ENCODE peak calls at places on chromosomes 6 and 20, in six cellular contexts. A, I, N, T, L and J are unnamed samples.

GRCh38 chr6:71977860-71978259 is 91.5 kb downstream of the RIMS1 start:
- DNase-seq in A (no peak), I (no peak), N (no peak), T (no peak), L (no peak), J (no peak)

GRCh38 chr20:56360899-56361199 is 2.1 kb downstream of the FAM210B start:
- DNase-seq in A (no peak), I (no peak), N (no peak), T (no peak), L (no peak), J (no peak)

GRCh38 chr6:47766445-47766844 is 15.4 kb upstream of the OPN5 start:
- DNase-seq in A (no peak), I (no peak), N (no peak), T (no peak), L (no peak), J (no peak)

GRCh38 chr6:124870611-124871201 is 91.5 kb upstream of the RNF217 start:
- DNase-seq in A (no peak), I (no peak), N (no peak), T (no peak), L (no peak), J (no peak)

GRCh38 chr20:52654552-52654951 is 317.6 kb upstream of the TSHZ2 start:
- DNase-seq in A (no peak), I (no peak), N (no peak), T (no peak), L (no peak), J (no peak)

GRCh38 chr6:142648526-142648925 is 296.4 kb downstream of the HIVEP2 start:
- DNase-seq in A (no peak), I (no peak), N (no peak), T (no peak), L (no peak), J (no peak)

GRCh38 chr20:4512891-4513550 is 208.7 kb upstream of the PRND start:
- DNase-seq in A (no peak), I (no peak), N (no peak), T (no peak), L (no peak), J (no peak)

GRCh38 chr6:69696273-69696672 is 100.5 kb downstream of the LMBRD1 start:
- DNase-seq in A (no peak), I (no peak), N (no peak), T (no peak), L (no peak), J (no peak)

GRCh38 chr6:109790131-109790530 is 99.0 kb downstream of the FIG4 start:
- DNase-seq in A (no peak), I (no peak), N (no peak), T (no peak), L (no peak), J (no peak)

GRCh38 chr6:155085582-155086253 is 90.6 kb downstream of the TIAM2 start:
- DNase-seq in A (no peak), I (no peak), N (no peak), T (no peak), L (no peak), J (no peak)

GRCh38 chr20:62704341-62704948 is 4.2 kb upstream of the NTSR1 start:
- DNase-seq in A (no peak), I (no peak), N (no peak), T (no peak), L (peak), J (no peak)

GRCh38 chr6:46583081-46583480 is 69.5 kb downstream of the CYP39A1 start:
- DNase-seq in A (no peak), I (no peak), N (no peak), T (no peak), L (no peak), J (no peak)

GRCh38 chr20:35474504-35474903 is 19.1 kb downstream of the CEP250 start:
- DNase-seq in A (no peak), I (no peak), N (no peak), T (no peak), L (no peak), J (no peak)

GRCh38 chr6:157832250-157832967 is 9.4 kb downstream of the SNX9 start:
- DNase-seq in A (no peak), I (no peak), N (no peak), T (no peak), L (no peak), J (no peak)

GRCh38 chr6:163842467-163842866 is 427.9 kb downstream of the QKI start:
- DNase-seq in A (no peak), I (no peak), N (no peak), T (no peak), L (no peak), J (no peak)

GRCh38 chr6:35080016-35080680 is 61.0 kb downstream of the TCP11 start:
- DNase-seq in A (no peak), I (no peak), N (no peak), T (no peak), L (peak), J (no peak)

GRCh38 chr6:30156262-30156599 is 4.8 kb downstream of the TRIM10 start:
- DNase-seq in A (no peak), I (no peak), N (no peak), T (no peak), L (no peak), J (no peak)

GRCh38 chr20:35792740-35793139 is 20.9 kb downstream of the PHF20 start:
- DNase-seq in A (no peak), I (no peak), N (no peak), T (no peak), L (no peak), J (no peak)

GRCh38 chr6:99446076-99446475 is 21.0 kb upstream of the PNISR start:
- DNase-seq in A (no peak), I (no peak), N (no peak), T (no peak), L (no peak), J (no peak)

GRCh38 chr6:45946887-45947286 is 68.8 kb downstream of the CLIC5 start:
- DNase-seq in A (no peak), I (no peak), N (no peak), T (no peak), L (no peak), J (no peak)

GRCh38 chr6:20875369-20875963 is 341.2 kb downstream of the CDKAL1 start:
- DNase-seq in A (no peak), I (no peak), N (no peak), T (peak), L (no peak), J (no peak)

GRCh38 chr6:106525111-106525884 is 104.0 kb downstream of the RTN4IP1 start:
- DNase-seq in A (no peak), I (no peak), N (no peak), T (no peak), L (no peak), J (no peak)

GRCh38 chr6:125839471-125839870 is 48.7 kb downstream of the NCOA7 start:
- DNase-seq in A (no peak), I (no peak), N (no peak), T (no peak), L (no peak), J (no peak)

DNA sequence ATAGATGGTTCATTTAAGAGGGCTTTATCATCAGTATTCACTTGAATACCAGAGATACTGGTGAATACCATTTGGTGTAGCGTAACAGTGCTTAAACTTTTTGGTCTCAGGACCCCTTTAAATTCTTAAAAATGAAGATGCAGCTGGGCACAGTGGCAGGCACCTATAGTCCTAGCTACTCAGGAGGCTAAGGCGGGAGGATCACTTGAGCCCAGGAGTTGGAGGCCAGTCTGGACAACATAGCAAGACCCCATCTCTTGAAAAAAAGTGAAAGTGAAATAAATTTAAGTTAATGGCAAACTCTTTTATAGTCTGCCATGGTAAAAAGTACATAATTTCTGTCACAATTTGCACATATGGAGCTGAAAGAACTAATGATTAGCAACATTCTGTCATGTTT is 39.3 kb downstream of the VAPB start:
- DNase-seq in A (no peak), I (no peak), N (no peak), T (no peak), L (no peak), J (no peak)
- TF ChIP-seq CTCF in A (no peak), I (no peak), N (no peak), T (no peak), L (no peak), J (no peak)

DNA sequence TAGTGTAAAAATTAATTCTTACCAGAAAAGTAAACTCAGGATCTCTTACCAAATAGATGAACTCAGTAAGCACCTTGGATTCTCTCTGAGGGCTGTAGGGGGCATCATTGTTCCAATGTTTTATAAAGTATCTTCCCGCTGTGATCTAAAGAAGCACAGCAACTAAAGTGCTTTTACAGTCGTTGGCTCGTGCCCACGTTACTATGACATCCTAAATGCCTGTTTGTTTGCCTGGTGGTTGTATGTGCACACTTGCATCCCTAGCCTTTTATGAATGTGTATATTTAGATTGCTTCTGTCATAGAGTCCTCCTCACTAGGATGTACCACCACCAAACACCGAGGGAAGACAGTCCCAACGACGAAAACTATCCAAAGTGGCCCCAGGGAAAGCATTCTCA is 34.5 kb downstream of the SLX4IP start:
- DNase-seq in A (no peak), I (peak), N (no peak), T (peak), L (peak), J (no peak)
- TF ChIP-seq CTCF in A (peak), I (peak), N (peak), T (peak), L (peak), J (peak)

GRCh38 chr20:37333848-37334318 is 12.1 kb upstream of the SRC start:
- DNase-seq in A (no peak), I (no peak), N (no peak), T (no peak), L (no peak), J (no peak)
- TF ChIP-seq CTCF in A (no peak), I (no peak), N (no peak), T (no peak), L (no peak), J (no peak)

GRCh38 chr6:170537329-170537728 is 15.8 kb downstream of the PSMB1 start:
- DNase-seq in A (no peak), I (no peak), N (no peak), T (no peak), L (no peak), J (no peak)
- TF ChIP-seq CTCF in A (no peak), I (no peak), N (no peak), T (no peak), L (no peak), J (no peak)

GRCh38 chr6:22826961-22827360 is 257.6 kb downstream of the HDGFL1 start:
- DNase-seq in A (no peak), I (no peak), N (no peak), T (no peak), L (no peak), J (no peak)

GRCh38 chr6:22830463-22830862 is 261.1 kb downstream of the HDGFL1 start:
- DNase-seq in A (no peak), I (no peak), N (no peak), T (no peak), L (no peak), J (no peak)

GRCh38 chr6:22827760-22828159 is 258.4 kb downstream of the HDGFL1 start:
- DNase-seq in A (no peak), I (no peak), N (no peak), T (no peak), L (no peak), J (no peak)

GRCh38 chr6:22828179-22829062 is 259.1 kb downstream of the HDGFL1 start:
- DNase-seq in A (peak), I (peak), N (no peak), T (peak), L (peak), J (no peak)

GRCh38 chr6:22829070-22829469 is 259.7 kb downstream of the HDGFL1 start:
- DNase-seq in A (no peak), I (no peak), N (no peak), T (no peak), L (no peak), J (no peak)
- TF ChIP-seq CTCF in A (no peak), I (no peak), N (no peak), T (no peak), L (no peak), J (no peak)

DNA sequence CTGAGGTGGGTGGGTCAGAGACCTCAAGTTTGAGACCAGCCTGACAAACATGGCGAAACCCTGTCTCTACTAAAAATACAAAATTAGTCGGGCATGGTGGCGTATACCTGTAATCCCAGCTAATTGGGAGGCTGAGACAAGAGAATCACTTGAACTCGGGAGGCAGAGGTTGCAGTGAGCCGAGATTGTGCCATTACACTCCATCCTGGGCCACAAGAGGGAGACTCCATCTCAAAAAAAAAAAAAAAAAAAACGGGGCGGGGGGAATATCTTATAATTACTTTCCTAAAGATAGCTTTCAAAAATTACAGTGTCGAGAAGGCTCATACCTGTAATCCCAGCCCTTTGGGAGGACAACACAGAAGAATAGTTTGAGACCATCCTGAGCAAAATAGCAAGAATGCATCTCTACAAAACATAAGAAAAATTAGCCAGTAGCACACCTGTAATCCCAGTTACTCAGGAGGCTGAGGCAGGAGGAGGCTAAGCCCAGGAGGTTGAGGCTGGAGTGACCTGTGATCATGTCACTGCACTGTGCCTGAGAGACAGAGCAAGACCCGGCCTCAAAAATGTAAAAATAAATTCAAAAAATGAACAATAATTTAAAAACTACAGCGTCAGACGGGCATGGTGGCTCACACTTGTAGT is 25.8 kb downstream of the CBFA2T2 start:
- DNase-seq in A (no peak), I (no peak), N (no peak), T (no peak), L (no peak), J (no peak)
- TF ChIP-seq CTCF in A (peak), I (no peak), N (peak), T (peak), L (no peak), J (peak)

GRCh38 chr6:90469906-90470305 is 117.0 kb downstream of the MAP3K7 start:
- DNase-seq in A (no peak), I (no peak), N (no peak), T (no peak), L (no peak), J (no peak)

GRCh38 chr6:90468080-90468479 is 118.8 kb downstream of the MAP3K7 start:
- DNase-seq in A (no peak), I (no peak), N (no peak), T (no peak), L (no peak), J (no peak)

GRCh38 chr6:90472716-90473115 is 114.2 kb downstream of the MAP3K7 start:
- DNase-seq in A (no peak), I (no peak), N (no peak), T (no peak), L (no peak), J (no peak)

GRCh38 chr6:90468859-90469258 is 118.0 kb downstream of the MAP3K7 start:
- DNase-seq in A (no peak), I (no peak), N (no peak), T (no peak), L (no peak), J (no peak)

DNA sequence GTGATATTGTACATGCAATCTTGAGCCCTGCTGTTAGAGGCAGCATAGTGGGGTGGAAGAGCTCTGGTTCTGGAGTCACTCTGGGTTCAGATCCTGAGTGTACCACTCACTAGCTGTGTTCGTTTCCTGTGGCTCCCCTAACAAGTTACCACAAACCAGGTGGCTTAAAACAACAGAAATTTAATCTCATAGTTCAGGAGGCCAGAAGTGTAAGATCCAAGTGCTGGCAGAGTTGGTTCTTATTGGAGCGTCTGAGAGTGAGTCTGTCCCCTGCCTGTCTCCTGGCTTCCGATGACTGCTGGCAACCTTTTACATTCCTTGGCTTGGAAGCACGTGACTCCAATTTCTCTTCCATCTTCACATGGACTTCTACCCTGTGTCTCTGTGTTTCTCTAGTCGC is 115.6 kb downstream of the MAP3K7 start:
- DNase-seq in A (no peak), I (no peak), N (no peak), T (no peak), L (no peak), J (no peak)
- TF ChIP-seq CTCF in A (no peak), I (no peak), N (no peak), T (no peak), L (no peak), J (no peak)

DNA sequence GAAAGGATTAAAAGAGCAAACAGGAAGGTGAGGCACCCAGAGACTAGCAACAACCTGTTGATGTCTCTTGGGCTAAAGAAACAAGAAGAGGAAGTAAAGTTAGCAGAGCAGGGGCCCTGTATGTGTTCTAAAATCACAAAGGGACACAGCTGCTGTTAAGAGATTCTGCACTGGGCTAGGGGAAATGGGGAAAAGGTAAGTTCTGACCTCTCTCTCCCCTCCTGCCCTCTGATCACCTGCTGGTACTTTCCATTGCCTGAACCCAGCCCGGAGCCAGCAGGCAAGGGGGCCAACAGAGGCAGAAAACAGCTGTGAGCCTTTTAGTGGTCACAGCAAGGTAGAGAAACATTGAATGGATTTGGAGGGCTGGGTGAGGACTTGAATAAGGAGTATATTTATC is 13.5 kb upstream of the CNR1 start:
- DNase-seq in A (no peak), I (no peak), N (no peak), T (no peak), L (no peak), J (no peak)
- TF ChIP-seq CTCF in A (peak), I (no peak), N (no peak), T (no peak), L (no peak), J (no peak)

DNA sequence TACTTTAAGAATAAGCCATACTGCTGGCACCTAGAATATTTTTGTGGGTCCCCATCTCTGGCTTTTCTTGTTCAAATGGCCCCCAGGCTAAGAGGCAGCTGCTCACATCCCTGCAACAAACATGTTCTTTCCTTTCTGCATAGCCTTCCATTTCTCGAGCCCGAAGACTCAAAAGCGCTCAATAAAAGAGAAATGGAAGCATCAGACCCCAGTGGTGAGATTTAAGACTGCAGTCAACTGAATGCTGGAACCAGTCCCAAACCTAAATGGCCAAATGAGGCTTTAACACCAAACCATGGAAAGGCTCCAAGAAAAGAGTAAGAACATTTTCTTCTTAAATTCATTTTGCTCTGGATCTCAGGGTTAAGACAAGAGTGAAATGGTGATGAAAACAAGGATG is 122.1 kb upstream of the TRAF3IP2 start:
- DNase-seq in A (no peak), I (no peak), N (no peak), T (no peak), L (no peak), J (no peak)
- TF ChIP-seq CTCF in A (peak), I (no peak), N (peak), T (no peak), L (no peak), J (no peak)

GRCh38 chr20:57938158-57939108 is 228.6 kb upstream of the PMEPA1 start:
- DNase-seq in A (no peak), I (no peak), N (no peak), T (no peak), L (no peak), J (no peak)
- TF ChIP-seq CTCF in A (peak), I (no peak), N (peak), T (no peak), L (no peak), J (no peak)